ENCODE peak calls at places on chromosomes 4 and X, in ten cellular contexts. C is osteoblast, F is MM.1S, M is Panc1, R is uterus, J is pancreas, B is PC-9, H is body of pancreas, A is lung, Q is brain microvascular endothelial cell. N is an unnamed sample.
A peak's percentile ranks its signal among the peaks of the same experiment; 100 is the strongest.

GRCh38 chr4:183099537-183100297 is 660 bp downstream of the WWC2 start:
- DNase-seq in A (peak; percentile 34), Q (no peak), R (peak; percentile 32), C (peak; percentile 90), M (no peak), H (peak; percentile 55), B (no peak), J (peak; percentile 85), F (peak; percentile 16), N (peak; percentile 2)

GRCh38 chrX:68998716-68999115 is 166.5 kb downstream of the PJA1 start:
- DNase-seq in J (no peak), R (no peak), Q (no peak), H (no peak), C (no peak), A (peak; percentile 11), M (no peak), B (no peak), F (no peak), N (no peak)

GRCh38 chr4:176981551-176981950 is 188.8 kb upstream of the VEGFC start:
- DNase-seq in F (peak; percentile 36), Q (no peak), J (no peak), A (no peak), H (no peak), M (no peak), C (no peak), B (no peak), R (no peak), N (no peak)

GRCh38 chr4:44662623-44663006 is 11.2 kb upstream of the YIPF7 start:
- DNase-seq in M (no peak), H (no peak), F (no peak), A (no peak), R (no peak), B (no peak), Q (no peak), J (no peak), C (no peak), N (no peak)

GRCh38 chr4:186627226-186627865 is 72.0 kb upstream of the MTNR1A start:
- DNase-seq in M (no peak), C (no peak), J (no peak), A (no peak), Q (no peak), R (no peak), B (no peak), F (peak; percentile 30), H (no peak), N (no peak)

GRCh38 chr4:48410812-48411211 is 69.5 kb downstream of the SLAIN2 start:
- DNase-seq in F (no peak), M (no peak), A (no peak), J (no peak), H (no peak), C (no peak), Q (no peak), B (no peak), R (no peak), N (no peak)

GRCh38 chr4:129822708-129823504 is 727.0 kb downstream of the C4orf33 start:
- DNase-seq in J (peak; percentile 51), M (no peak), A (peak; percentile 51), H (peak; percentile 59), Q (peak; percentile 85), R (no peak), B (peak; percentile 87), F (no peak), C (no peak), N (no peak)

GRCh38 chrX:103626855-103627254 is 1.9 kb upstream of the TCEAL1 start:
- DNase-seq in F (no peak), J (no peak), B (no peak), H (no peak), A (no peak), M (no peak), Q (no peak), R (no peak), C (no peak), N (no peak)

GRCh38 chr4:8470451-8471024 is 30.0 kb downstream of the TRMT44 start:
- DNase-seq in A (no peak), C (peak; percentile 62), M (no peak), F (no peak), H (no peak), Q (no peak), R (no peak), B (no peak), J (peak; percentile 54), N (no peak)

GRCh38 chr4:8468746-8469535 is 28.4 kb downstream of the TRMT44 start:
- DNase-seq in J (peak; percentile 84), A (peak; percentile 73), F (peak; percentile 42), Q (peak; percentile 50), B (peak; percentile 46), C (peak; percentile 96), M (peak; percentile 48), H (peak; percentile 57), R (peak; percentile 79), N (peak; percentile 32)

GRCh38 chr4:8471211-8471875 is 30.8 kb downstream of the TRMT44 start:
- DNase-seq in M (no peak), A (no peak), H (no peak), B (no peak), R (no peak), Q (no peak), C (peak; percentile 71), F (no peak), J (peak; percentile 50), N (no peak)

GRCh38 chr4:8467016-8467415 is 26.4 kb downstream of the TRMT44 start:
- DNase-seq in C (no peak), B (no peak), R (no peak), A (no peak), M (no peak), F (no peak), Q (no peak), H (no peak), J (peak; percentile 65), N (no peak)

GRCh38 chr4:8469550-8469949 is 29.0 kb downstream of the TRMT44 start:
- DNase-seq in A (no peak), J (peak; percentile 67), F (no peak), R (no peak), B (no peak), M (no peak), Q (no peak), C (peak; percentile 65), H (no peak), N (no peak)
- H3K27ac ChIP-seq in A (no peak overlapping the region), J (no peak overlapping the region), F (no peak overlapping the region), R (no peak overlapping the region), B (no peak overlapping the region), M (no peak overlapping the region), Q (no peak overlapping the region), C (no peak overlapping the region), H (no peak overlapping the region), N (no peak overlapping the region)

DNA sequence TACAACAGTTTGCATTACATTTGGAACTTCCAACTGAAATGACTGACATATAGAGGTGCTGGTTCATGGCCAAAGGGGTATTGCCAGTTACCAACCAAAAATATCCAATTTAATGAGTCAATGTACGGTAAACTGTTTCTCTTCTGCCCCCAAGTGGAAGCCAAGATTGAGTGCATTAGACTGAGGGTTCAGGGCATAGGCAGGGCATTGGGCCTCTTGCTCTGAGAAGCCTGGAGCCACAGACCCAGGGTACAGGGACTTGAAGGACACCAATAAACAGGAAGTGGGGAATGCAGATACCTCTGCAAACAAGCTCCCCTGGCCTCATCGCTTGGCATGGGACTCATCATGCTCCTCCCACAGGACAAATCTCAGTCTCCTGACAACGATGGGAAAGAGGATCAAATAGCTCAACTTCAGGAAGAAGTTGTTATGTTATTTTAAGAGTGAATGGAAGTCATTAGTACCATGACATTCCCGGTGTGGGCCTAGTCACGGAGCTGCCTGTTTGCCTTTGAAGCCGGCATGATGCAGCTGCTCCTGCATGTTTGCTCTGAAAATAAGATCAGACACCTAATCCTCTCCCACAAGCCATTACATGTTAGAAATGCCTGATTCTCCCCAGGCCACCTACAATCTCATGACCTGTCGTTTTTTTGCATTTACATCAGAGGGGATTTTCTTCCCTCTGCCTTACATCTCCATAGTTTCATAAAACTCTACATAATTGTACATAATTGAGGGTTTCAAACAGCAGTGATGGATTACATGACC is 224.2 kb downstream of the RCHY1 start:
- DNase-seq in H (peak; percentile 5), J (no peak), B (no peak), F (peak; percentile 78), R (no peak), A (no peak), Q (peak; percentile 9), C (peak; percentile 31), M (no peak), N (no peak)
- TF ChIP-seq CTCF in H (peak; percentile 42), J (no peak), B (peak; percentile 61), F (peak; percentile 74), R (peak; percentile 11), A (no peak), Q (peak; percentile 62), C (peak; percentile 28), M (no peak), N (no peak)

GRCh38 chr4:38075370-38076152 is 115.4 kb downstream of the PTTG2 start:
- DNase-seq in R (no peak), B (peak; percentile 84), Q (peak; percentile 26), M (no peak), H (peak; percentile 41), J (no peak), C (no peak), F (peak; percentile 45), A (no peak), N (no peak)

GRCh38 chr4:38078590-38079381 is 118.6 kb downstream of the PTTG2 start:
- DNase-seq in B (peak; percentile 89), J (no peak), R (no peak), F (no peak), H (no peak), A (no peak), C (no peak), Q (peak; percentile 47), M (no peak), N (no peak)

GRCh38 chr4:38080061-38080531 is 119.9 kb downstream of the PTTG2 start:
- DNase-seq in Q (no peak), B (no peak), H (no peak), F (no peak), R (no peak), A (no peak), C (no peak), J (no peak), M (no peak), N (no peak)

GRCh38 chr4:38076153-38076669 is 116.0 kb downstream of the PTTG2 start:
- DNase-seq in C (no peak), R (no peak), M (no peak), A (no peak), Q (no peak), F (no peak), H (no peak), J (no peak), B (no peak), N (no peak)

GRCh38 chr4:38077791-38078489 is 117.7 kb downstream of the PTTG2 start:
- DNase-seq in M (no peak), C (no peak), F (no peak), R (no peak), B (no peak), A (no peak), J (no peak), Q (no peak), H (no peak), N (no peak)
- H3K27ac ChIP-seq in M (no peak overlapping the region), C (peak overlapping the region; percentile 89), F (no peak overlapping the region), R (peak overlapping the region; percentile 90), B (peak overlapping the region; percentile 80), A (no peak overlapping the region), J (peak overlapping the region; percentile 43), Q (peak overlapping the region; percentile 98), H (no peak overlapping the region), N (no peak overlapping the region)

DNA sequence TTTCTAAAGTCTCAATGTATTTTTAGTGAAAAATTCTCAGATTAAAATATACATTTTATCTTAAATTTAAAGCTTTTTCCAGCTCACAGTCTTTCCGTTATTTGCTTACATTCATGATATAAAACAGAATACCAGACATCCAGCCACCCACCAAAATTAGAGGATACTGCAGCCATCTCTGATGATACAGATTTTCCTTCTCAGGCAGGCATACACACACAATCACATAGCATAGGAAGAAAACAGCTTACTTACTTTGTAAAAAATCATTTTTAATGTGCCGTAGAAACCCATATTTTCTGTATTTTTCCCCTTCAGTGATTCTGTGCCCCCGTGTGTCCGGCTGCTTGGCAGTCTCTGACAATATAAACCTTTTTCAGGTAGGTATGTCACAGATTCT is 183.7 kb downstream of the FBXW7 start:
- DNase-seq in J (no peak), R (no peak), C (no peak), M (no peak), A (no peak), Q (no peak), F (no peak), B (no peak), H (no peak), N (no peak)
- TF ChIP-seq CTCF in J (no peak), R (no peak), C (no peak), M (no peak), A (no peak), Q (no peak), F (no peak), B (no peak), H (no peak), N (no peak)

N was measured in CD4-positive, alpha-beta T cell.